ENCODE peak calls at places on chromosomes 4 and X, in six cellular contexts. K is neuronal stem cell, S is IMR-90, B is mesenchymal stem cell, H is trophoblast cell, Z is H1. C is an unnamed sample. For H3K27me3, the result is how much of the 10 kb centered on the place peaks cover.

GRCh38 chrX:113157496-113157895 is 316.9 kb upstream of the AMOT start:
- DNase-seq in K (no peak), S (no peak), B (no peak), H (no peak), Z (no peak), C (peak)

GRCh38 chr4:155544547-155544946 is 122.1 kb upstream of the GUCY1A1 start:
- DNase-seq in K (no peak), S (no peak), B (no peak), H (no peak), Z (no peak), C (no peak)

GRCh38 chr4:95170176-95170575 is 378.6 kb downstream of the UNC5C start:
- DNase-seq in K (no peak), S (no peak), B (no peak), H (no peak), Z (no peak), C (no peak)

GRCh38 chr4:73776363-73776762 is 36.0 kb downstream of the CXCL8 start:
- DNase-seq in K (no peak), S (peak), B (peak), H (no peak), Z (no peak), C (no peak)

GRCh38 chr4:81470456-81471327 is 1.0 kb downstream of the RASGEF1B start:
- DNase-seq in K (no peak), S (no peak), B (peak), H (no peak), Z (no peak), C (peak)

GRCh38 chr4:173411106-173411703 is 12.3 kb upstream of the SCRG1 start:
- DNase-seq in K (no peak), S (no peak), B (no peak), H (no peak), Z (no peak), C (no peak)

GRCh38 chr4:72924814-72925213 is 144.7 kb downstream of the COX18 start:
- DNase-seq in K (no peak), S (no peak), B (no peak), H (no peak), Z (no peak), C (no peak)

GRCh38 chr4:85128246-85129204 is 162.0 kb upstream of the WDFY3 start:
- DNase-seq in K (no peak), S (no peak), B (no peak), H (peak), Z (no peak), C (peak)

GRCh38 chr4:37002625-37003024 is 241.9 kb upstream of the NWD2 start:
- DNase-seq in K (no peak), S (no peak), B (no peak), H (peak), Z (no peak), C (no peak)

GRCh38 chrX:29662101-29662500 is 553.3 kb upstream of the MAGEB2 start:
- DNase-seq in K (no peak), S (peak), B (peak), H (no peak), Z (no peak), C (no peak)

GRCh38 chrX:124328765-124329164 is 3.7 kb upstream of the TEX13D start:
- DNase-seq in K (no peak), S (no peak), B (no peak), H (no peak), Z (no peak), C (no peak)

GRCh38 chr4:131650951-131651350 is 1498.1 kb upstream of the PCDH10 start:
- DNase-seq in K (no peak), S (no peak), B (no peak), H (no peak), Z (no peak), C (no peak)

GRCh38 chrX:11129546-11129945 is 18.4 kb downstream of the HCCS start:
- DNase-seq in K (no peak), S (no peak), B (no peak), H (no peak), Z (no peak), C (no peak)

GRCh38 chr4:68319040-68319439 is 30.9 kb downstream of the YTHDC1 start:
- DNase-seq in K (no peak), S (no peak), B (no peak), H (no peak), Z (no peak), C (no peak)

GRCh38 chr4:20172070-20172760 is 79.5 kb upstream of the SLIT2 start:
- DNase-seq in K (no peak), S (no peak), B (no peak), H (no peak), Z (no peak), C (no peak)

GRCh38 chr4:113874480-113874879 is 105.0 kb downstream of the ARSJ start:
- DNase-seq in K (no peak), S (no peak), B (no peak), H (no peak), Z (no peak), C (no peak)

GRCh38 chr4:51830146-51830545 is 12.8 kb upstream of the DCUN1D4 start:
- DNase-seq in K (no peak), S (peak), B (peak), H (no peak), Z (no peak), C (no peak)

GRCh38 chrX:13693341-13693871 is 4.5 kb downstream of the RAB9A start:
- DNase-seq in K (no peak), S (no peak), B (no peak), H (peak), Z (no peak), C (no peak)

GRCh38 chr4:3683077-3683743 is 83.0 kb upstream of the ADRA2C start:
- DNase-seq in K (no peak), S (no peak), B (no peak), H (no peak), Z (no peak), C (peak)
- H3K27me3 ChIP-seq in K (under half), S (under half), B (half or more), H (under half), Z (under half), C (under half)

GRCh38 chr4:7067523-7068278 is at the start of gene GRPEL1:
- DNase-seq in K (peak), S (peak), B (peak), H (peak), Z (peak), C (peak)
- H4K91ac ChIP-seq in K (no peak), S (peak), B (peak), H (peak), Z (peak), C (no peak)

GRCh38 chrX:153642655-153643430 is 4.2 kb upstream of the DUSP9 start:
- DNase-seq in K (no peak), S (no peak), B (no peak), H (no peak), Z (no peak), C (peak)

GRCh38 chrX:153645921-153646481 is 1.0 kb upstream of the DUSP9 start:
- DNase-seq in K (no peak), S (no peak), B (no peak), H (no peak), Z (no peak), C (no peak)

GRCh38 chrX:153643431-153644351 is 3.3 kb upstream of the DUSP9 start:
- DNase-seq in K (no peak), S (no peak), B (peak), H (no peak), Z (no peak), C (peak)

GRCh38 chrX:153645151-153645550 is 1.9 kb upstream of the DUSP9 start:
- DNase-seq in K (no peak), S (no peak), B (no peak), H (no peak), Z (no peak), C (no peak)

GRCh38 chrX:153644356-153645125 is 2.5 kb upstream of the DUSP9 start:
- DNase-seq in K (no peak), S (no peak), B (no peak), H (no peak), Z (no peak), C (peak)
- H3K27me3 ChIP-seq in K (half or more), S (half or more), B (half or more), H (half or more), Z (half or more), C (half or more)

DNA sequence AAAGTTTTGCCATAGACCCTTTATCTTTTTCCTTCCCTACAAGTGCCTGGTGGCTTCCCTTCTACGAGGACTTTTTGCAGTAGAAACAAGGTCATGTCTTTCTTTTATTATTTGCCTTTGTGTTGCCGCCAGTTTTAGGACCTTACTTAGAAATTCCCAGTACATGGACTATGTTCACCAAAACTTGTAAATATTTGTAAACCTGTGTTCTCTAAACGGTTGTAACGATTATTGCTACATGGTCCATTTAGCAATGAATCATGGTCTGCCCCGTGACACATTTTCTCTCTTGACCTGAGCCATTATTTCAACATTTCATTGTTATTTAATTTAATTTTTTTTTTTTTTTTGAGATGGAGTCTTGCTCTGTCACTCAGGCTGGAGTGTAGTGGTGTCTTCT is 110.7 kb downstream of the MFAP3L start:
- DNase-seq in K (no peak), S (no peak), B (no peak), H (no peak), Z (no peak), C (no peak)
- H4K91ac ChIP-seq in K (no peak), S (no peak), B (no peak), H (no peak), Z (no peak), C (no peak)

DNA sequence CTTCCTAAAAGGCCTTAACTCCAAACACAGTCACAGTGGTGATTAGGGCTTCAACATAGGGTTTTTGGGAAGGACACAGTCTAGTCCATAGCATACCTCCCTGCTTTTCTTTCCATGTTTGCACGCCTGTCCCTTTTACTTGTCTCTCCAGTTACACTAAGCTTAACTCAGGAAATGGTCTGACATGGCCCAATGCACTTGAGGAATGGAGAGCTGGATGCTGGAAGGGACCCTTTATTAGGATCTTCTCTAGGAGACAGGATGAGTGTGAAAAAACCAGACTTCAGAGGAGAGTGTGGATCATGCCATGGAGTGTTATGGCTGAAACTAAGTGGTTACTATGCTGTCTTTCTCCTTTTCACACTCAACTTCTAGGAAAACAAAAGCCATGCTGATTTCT is 35.9 kb upstream of the MGST2 start:
- DNase-seq in K (no peak), S (no peak), B (no peak), H (no peak), Z (no peak), C (no peak)
- H3K27me3 ChIP-seq in K (under half), S (under half), B (under half), H (under half), Z (under half), C (under half)

DNA sequence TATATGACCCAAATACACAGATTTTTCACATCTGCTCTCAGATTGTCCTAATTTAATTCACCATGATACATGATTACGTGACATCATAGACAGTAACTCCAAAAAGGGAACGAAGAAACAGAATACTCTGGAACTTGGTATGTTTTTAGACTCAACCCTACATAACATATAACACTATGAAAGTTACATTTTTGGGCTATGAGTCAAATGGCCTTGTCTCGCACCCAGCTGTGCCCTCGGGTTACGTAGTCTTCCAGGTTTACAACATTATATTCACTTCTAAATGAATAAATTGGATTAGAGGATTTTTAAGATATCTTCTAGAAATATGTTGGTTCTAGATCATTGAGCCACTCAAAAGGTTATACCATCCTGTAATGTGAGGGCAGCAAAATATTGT is 2089.6 kb upstream of the TENM3 start:
- DNase-seq in K (no peak), S (no peak), B (peak), H (peak), Z (no peak), C (no peak)
- H4K91ac ChIP-seq in K (no peak), S (no peak), B (no peak), H (no peak), Z (no peak), C (no peak)

DNA sequence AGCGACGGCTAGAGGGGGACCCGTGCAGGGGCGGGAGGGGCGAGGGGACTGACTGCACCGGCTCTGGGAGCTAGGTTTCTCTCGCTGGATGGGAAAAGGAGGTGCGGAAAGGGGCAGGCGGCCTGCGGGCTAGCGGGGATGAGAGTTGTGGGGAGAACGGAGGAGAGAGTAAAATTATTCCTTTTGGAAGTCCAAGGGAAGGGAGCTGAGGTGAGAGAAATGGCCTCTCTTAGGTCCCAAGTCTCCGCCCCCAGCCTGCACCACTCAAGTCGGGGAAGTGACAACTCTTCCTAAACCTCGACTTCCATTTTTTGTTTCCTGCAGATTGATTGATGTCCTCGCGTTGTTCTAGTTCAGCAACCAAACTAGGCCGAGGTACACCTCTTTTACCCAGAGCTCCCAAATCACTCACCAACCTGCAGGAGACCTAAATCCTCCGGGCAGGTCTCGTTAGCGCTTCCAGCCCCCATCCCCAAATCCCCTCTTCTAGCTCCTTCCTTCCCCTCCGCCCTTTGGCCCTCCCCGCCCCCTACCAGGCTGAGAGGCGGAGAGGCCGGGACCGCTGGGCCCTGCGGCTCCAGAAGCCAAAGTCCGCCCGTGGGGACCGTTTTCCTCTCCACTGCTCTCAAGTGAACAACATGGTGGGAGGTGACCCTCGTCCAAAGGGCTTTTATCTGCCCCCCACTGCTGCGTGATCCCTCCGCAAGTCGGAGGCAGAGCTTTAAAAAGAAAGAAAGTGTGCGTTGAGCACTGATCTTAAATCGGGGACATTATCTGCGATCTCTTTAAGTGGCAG is 7.3 kb downstream of the PITX2 start:
- DNase-seq in K (peak), S (no peak), B (peak), H (no peak), Z (no peak), C (peak)
- H3K27me3 ChIP-seq in K (half or more), S (half or more), B (half or more), H (half or more), Z (half or more), C (half or more)

C was measured in H9.